ENCODE peak calls at places on chromosome 11, in six cellular contexts. H is EL, S is KBM-7, J is T-cell, F is memory B cell, T is neural crest cell. R is an unnamed sample.

GRCh38 chr11:58786693-58787092 is 55.0 kb upstream of the GLYAT start:
- DNase-seq in H (no peak), S (no peak), J (no peak), F (no peak), T (no peak), R (no peak)

GRCh38 chr11:2577071-2578005 is 122.5 kb downstream of the KCNQ1OT1 start:
- DNase-seq in H (no peak), S (no peak), J (no peak), F (no peak), T (no peak), R (no peak)

GRCh38 chr11:131037873-131038272 is 121.6 kb upstream of the SNX19 start:
- DNase-seq in H (no peak), S (no peak), J (no peak), F (no peak), T (no peak), R (no peak)

GRCh38 chr11:58829736-58830135 is 14.8 kb downstream of the GLYATL2 start:
- DNase-seq in H (peak), S (no peak), J (no peak), F (no peak), T (no peak), R (no peak)

GRCh38 chr11:124865902-124866851 is 945 bp downstream of the ROBO3 start:
- DNase-seq in H (peak), S (peak), J (no peak), F (peak), T (peak), R (no peak)

GRCh38 chr11:122976396-122976733 is 5.3 kb downstream of the BSX start:
- DNase-seq in H (no peak), S (no peak), J (no peak), F (no peak), T (no peak), R (no peak)

GRCh38 chr11:88594274-88594950 is 256.9 kb upstream of the CTSC start:
- DNase-seq in H (no peak), S (no peak), J (no peak), F (no peak), T (no peak), R (no peak)

GRCh38 chr11:45209904-45210699 is 63.7 kb downstream of the PRDM11 start:
- DNase-seq in H (no peak), S (peak), J (no peak), F (no peak), T (peak), R (no peak)

GRCh38 chr11:68373810-68374501 is 61.6 kb downstream of the LRP5 start:
- DNase-seq in H (no peak), S (peak), J (no peak), F (no peak), T (peak), R (no peak)

R was measured in stimulated activated CD8-positive, alpha-beta memory T cell treated with anti-CD3 and anti-CD28 coated beads, Interleukin-7, amount 100 ng/mL, for 24 hours.